ENCODE peak calls at places on chromosome 21, in four cellular contexts. O is small intestine; F is CD4-positive, alpha-beta memory T cell; L is stimulated activated CD4-positive, alpha-beta T cell treated with anti-CD3 and anti-CD28 coated beads, Interleukin-4, amount 100 ng/mL, for 48 hours. E is an unnamed sample.

GRCh38 chr21:45064091-45064490 is 10.3 kb upstream of the ADARB1 start:
- DNase-seq in O (no peak), L (no peak), F (no peak), E (no peak)

GRCh38 chr21:41973861-41974751 is 20.3 kb upstream of the C2CD2 start:
- DNase-seq in L (no peak), O (peak; percentile 61), F (peak; percentile 14), E (no peak)

GRCh38 chr21:26837539-26837938 is 7.7 kb downstream of the ADAMTS1 start:
- DNase-seq in O (no peak), F (no peak), L (no peak), E (no peak)

GRCh38 chr21:16563111-16563510 is 833.3 kb downstream of the USP25 start:
- DNase-seq in F (no peak), L (no peak), O (no peak), E (no peak)

GRCh38 chr21:32813265-32813903 is 41.8 kb upstream of the PAXBP1 start:
- DNase-seq in L (no peak), F (no peak), O (no peak), E (no peak)

GRCh38 chr21:41366522-41367151 is 4.8 kb downstream of the MX2 start:
- DNase-seq in O (peak; percentile 99), F (no peak), L (no peak), E (no peak)

GRCh38 chr21:44556879-44557278 is 1.7 kb downstream of the KRTAP10-3 start:
- DNase-seq in L (no peak), F (no peak), O (no peak), E (no peak)

GRCh38 chr21:30340714-30341573 is 3.5 kb upstream of the KRTAP27-1 start:
- DNase-seq in L (peak; percentile 13), F (peak; percentile 4), O (peak; percentile 3), E (no peak)

GRCh38 chr21:41670056-41670805 is 96.6 kb downstream of the RIPK4 start:
- DNase-seq in O (no peak), L (no peak), F (no peak), E (no peak)

GRCh38 chr21:38679531-38679930 is 126.2 kb upstream of the ETS2 start:
- DNase-seq in O (no peak), F (no peak), L (no peak), E (no peak)

GRCh38 chr21:16193758-16194606 is 464.2 kb downstream of the USP25 start:
- DNase-seq in O (no peak), L (no peak), F (no peak), E (peak; percentile 23)

GRCh38 chr21:31973402-31973944 is 100.7 kb downstream of the HUNK start:
- DNase-seq in F (no peak), L (no peak), O (no peak), E (no peak)

GRCh38 chr21:33383056-33383888 is 19.9 kb upstream of the IFNGR2 start:
- DNase-seq in L (peak; percentile 44), O (peak; percentile 78), F (peak; percentile 47), E (no peak)

GRCh38 chr21:35102488-35103407 is 53.6 kb upstream of the RUNX1 start:
- DNase-seq in F (peak; percentile 43), O (no peak), L (peak; percentile 22), E (no peak)

GRCh38 chr21:34122047-34122446 is 48.7 kb downstream of the MRPS6 start:
- DNase-seq in L (no peak), F (no peak), O (no peak), E (no peak)

GRCh38 chr21:41142051-41142795 is 25.7 kb upstream of the BACE2 start:
- DNase-seq in L (no peak), O (no peak), F (no peak), E (no peak)

GRCh38 chr21:25453524-25453923 is 153.8 kb downstream of the MRPL39 start:
- DNase-seq in L (no peak), F (no peak), O (no peak), E (no peak)

GRCh38 chr21:15682182-15682895 is 47.4 kb upstream of the USP25 start:
- DNase-seq in O (peak; percentile 46), L (no peak), F (no peak), E (no peak)

GRCh38 chr21:44547656-44548331 is 3.5 kb downstream of the KRTAP10-2 start:
- DNase-seq in O (peak; percentile 30), L (no peak), F (peak; percentile 43), E (no peak)

GRCh38 chr21:40846566-40847411 is at the start of gene DSCAM:
- DNase-seq in O (no peak), L (no peak), F (no peak), E (no peak)

GRCh38 chr21:40047993-40048730 is 180.9 kb downstream of the PCP4 start:
- DNase-seq in F (no peak), L (no peak), O (no peak), E (no peak)

GRCh38 chr21:46182548-46183336 is 1.5 kb downstream of the SPATC1L start:
- DNase-seq in F (no peak), O (no peak), L (no peak), E (no peak)

GRCh38 chr21:41168391-41169257 is 664 bp downstream of the BACE2 start:
- DNase-seq in L (no peak), O (peak; percentile 41), F (no peak), E (no peak)

GRCh38 chr21:26641062-26641461 is 68.0 kb upstream of the CYYR1 start:
- DNase-seq in F (no peak), L (no peak), O (no peak), E (no peak)

GRCh38 chr21:38259665-38260064 is 2.9 kb downstream of the KCNJ15 start:
- DNase-seq in F (no peak), L (no peak), O (no peak), E (no peak)

GRCh38 chr21:41526478-41527087 is 18.6 kb upstream of the TMPRSS2 start:
- DNase-seq in O (peak; percentile 88), L (no peak), F (no peak), E (no peak)

GRCh38 chr21:34367320-34367935 is 3.6 kb downstream of the KCNE2 start:
- DNase-seq in O (peak; percentile 62), F (peak; percentile 33), L (no peak), E (no peak)

GRCh38 chr21:34874689-34875513 is 174.2 kb downstream of the RUNX1 start:
- DNase-seq in O (no peak), L (no peak), F (no peak), E (no peak)

GRCh38 chr21:39384674-39385298 is 35.9 kb upstream of the HMGN1 start:
- DNase-seq in O (peak; percentile 9), F (no peak), L (no peak), E (no peak)

GRCh38 chr21:38924954-38925353 is 119.2 kb downstream of the ETS2 start:
- DNase-seq in F (no peak), L (no peak), O (no peak), E (no peak)

GRCh38 chr21:44890961-44891541 is 17.6 kb upstream of the PTTG1IP start:
- DNase-seq in F (no peak), O (no peak), L (no peak), E (no peak)

GRCh38 chr21:39127506-39127905 is 55.7 kb downstream of the PSMG1 start:
- DNase-seq in L (no peak), O (no peak), F (no peak), E (no peak)

GRCh38 chr21:36705679-36706481 is 7.0 kb downstream of the SIM2 start:
- DNase-seq in O (no peak), L (no peak), F (no peak), E (no peak)

GRCh38 chr21:36761685-36762084 is 62.8 kb downstream of the SIM2 start:
- DNase-seq in L (no peak), O (no peak), F (no peak), E (no peak)

GRCh38 chr21:15967661-15968060 is 237.9 kb downstream of the USP25 start:
- DNase-seq in O (no peak), F (no peak), L (no peak), E (no peak)